ENCODE peak calls at places on chromosomes 16 and 17, in five cellular contexts. S is WERI-Rb-1, C is PC-3, P is anterior cingulate cortex, L is midbrain. K is an unnamed sample.

GRCh38 chr17:4604111-4604644 is 19.8 kb downstream of the SMTNL2 start:
- DNase-seq in S (no peak), C (no peak), P (no peak), L (no peak), K (no peak)

GRCh38 chr17:39951924-39952664 is 10.7 kb upstream of the GSDMA start:
- DNase-seq in S (no peak), C (no peak), P (no peak), L (no peak), K (no peak)

GRCh38 chr17:3730881-3731429 is 7.3 kb downstream of the HASPIN start:
- DNase-seq in S (no peak), C (no peak), P (no peak), L (no peak), K (no peak)

GRCh38 chr16:2526135-2526534 is 5.1 kb downstream of the CEMP1 start:
- DNase-seq in S (no peak), C (no peak), P (no peak), L (no peak), K (no peak)

GRCh38 chr17:13266596-13266995 is 248.8 kb upstream of the ELAC2 start:
- DNase-seq in S (no peak), C (peak), P (no peak), L (no peak), K (no peak)

GRCh38 chr17:19341641-19342610 is 20.6 kb downstream of the B9D1 start:
- DNase-seq in S (no peak), C (no peak), P (no peak), L (no peak), K (no peak)

GRCh38 chr17:48457080-48457836 is 27.2 kb upstream of the SKAP1 start:
- DNase-seq in S (peak), C (peak), P (no peak), L (peak), K (peak)

GRCh38 chr16:21950782-21951521 is 2.2 kb upstream of the UQCRC2 start:
- DNase-seq in S (no peak), C (peak), P (no peak), L (peak), K (peak)

GRCh38 chr17:80117491-80118401 is 16.4 kb downstream of the GAA start:
- DNase-seq in S (peak), C (no peak), P (no peak), L (no peak), K (no peak)

GRCh38 chr17:59105852-59106462 is 723 bp downstream of the TRIM37 start:
- DNase-seq in S (peak), C (peak), P (peak), L (peak), K (peak)

GRCh38 chr16:4116328-4117249 is at the start of gene ADCY9:
- DNase-seq in S (peak), C (peak), P (no peak), L (peak), K (peak)

K was measured in pons.